ENCODE peak calls at places on chromosomes 3 and 15, in five cellular contexts. R is neuronal stem cell, C is H1, M is H9, V is trophoblast cell. G is an unnamed sample.

GRCh38 chr3:129577356-129577755 is 29.1 kb downstream of the PLXND1 start:
- DNase-seq in M (no peak), C (no peak), R (no peak), V (no peak), G (no peak)

GRCh38 chr3:170614214-170614966 is 28.5 kb upstream of the SLC7A14 start:
- DNase-seq in C (no peak), R (no peak), V (peak; percentile 74), M (no peak), G (peak; percentile 89)

GRCh38 chr3:71652786-71653419 is 69.4 kb upstream of the FOXP1 start:
- DNase-seq in R (peak; percentile 24), C (no peak), V (peak; percentile 81), M (no peak), G (peak; percentile 59)

GRCh38 chr3:169662215-169663070 is 1.1 kb downstream of the MECOM start:
- DNase-seq in R (peak; percentile 85), C (no peak), M (peak; percentile 85), V (peak; percentile 80), G (peak; percentile 50)

GRCh38 chr3:181700168-181701087 is 11.3 kb upstream of the SOX2 start:
- DNase-seq in V (peak; percentile 84), R (peak; percentile 88), C (no peak), M (peak; percentile 79), G (peak; percentile 63)

GRCh38 chr3:187594272-187594671 is 75.9 kb downstream of the SST start:
- DNase-seq in V (no peak), R (no peak), M (peak; percentile 38), C (no peak), G (no peak)

GRCh38 chr3:80051602-80051962 is 283.8 kb upstream of the ROBO1 start:
- DNase-seq in V (peak; percentile 30), R (no peak), M (no peak), C (no peak), G (no peak)

GRCh38 chr15:98085003-98085639 is 124.6 kb downstream of the ARRDC4 start:
- DNase-seq in C (no peak), M (no peak), V (peak; percentile 82), R (peak; percentile 44), G (peak; percentile 56)

GRCh38 chr15:25985179-25985578 is 122.1 kb upstream of the ATP10A start:
- DNase-seq in R (peak; percentile 67), V (no peak), C (no peak), M (no peak), G (no peak)

GRCh38 chr3:174536319-174536718 is 322.8 kb upstream of the NAALADL2 start:
- DNase-seq in M (no peak), R (no peak), V (no peak), C (no peak), G (no peak)

GRCh38 chr15:35141743-35142356 is 56.8 kb upstream of the NANOGP8 start:
- DNase-seq in C (no peak), M (no peak), R (no peak), V (peak; percentile 69), G (peak; percentile 91)

GRCh38 chr15:52191207-52191606 is at the start of gene GNB5:
- DNase-seq in V (no peak), R (no peak), M (no peak), C (no peak), G (no peak)

GRCh38 chr15:53786421-53786820 is 27.0 kb upstream of the WDR72 start:
- DNase-seq in R (no peak), C (no peak), V (no peak), M (no peak), G (no peak)

GRCh38 chr3:113495035-113495434 is 19.9 kb downstream of the SPICE1 start:
- DNase-seq in R (no peak), C (no peak), M (no peak), V (peak; percentile 62), G (peak; percentile 29)

GRCh38 chr3:148962513-148962912 is 28.8 kb upstream of the GYG1 start:
- DNase-seq in C (peak; percentile 47), V (peak; percentile 52), M (peak; percentile 81), R (no peak), G (peak; percentile 84)

GRCh38 chr15:85743392-85744045 is 51.2 kb downstream of the KLHL25 start:
- DNase-seq in V (no peak), R (no peak), C (no peak), M (no peak), G (no peak)

GRCh38 chr3:195182470-195182795 is 88.5 kb downstream of the XXYLT1 start:
- DNase-seq in R (no peak), M (no peak), C (no peak), V (no peak), G (peak; percentile 92)

GRCh38 chr15:50929062-50929461 is 20.6 kb downstream of the AP4E1 start:
- DNase-seq in V (no peak), M (no peak), C (no peak), R (no peak), G (no peak)

GRCh38 chr3:43477600-43477999 is 144.2 kb downstream of the ANO10 start:
- DNase-seq in M (no peak), V (no peak), C (no peak), R (no peak), G (no peak)

GRCh38 chr3:178203152-178203551 is 333.1 kb upstream of the KCNMB2 start:
- DNase-seq in R (no peak), M (no peak), V (no peak), C (no peak), G (peak; percentile 42)

GRCh38 chr15:46088486-46089437 is 453.9 kb downstream of the SQOR start:
- DNase-seq in R (no peak), M (no peak), V (no peak), C (no peak), G (peak; percentile 1)

GRCh38 chr15:56537881-56538280 is 72.9 kb upstream of the MNS1 start:
- DNase-seq in R (no peak), C (no peak), V (no peak), M (no peak), G (no peak)

GRCh38 chr3:155938409-155938808 is 68.0 kb downstream of the GMPS start:
- DNase-seq in R (no peak), V (no peak), C (no peak), M (no peak), G (no peak)

GRCh38 chr3:31532587-31533168 is at the start of gene STT3B:
- DNase-seq in M (peak; percentile 78), R (no peak), V (peak; percentile 73), C (peak; percentile 33), G (peak; percentile 89)

GRCh38 chr3:46642971-46643370 is 30.6 kb downstream of the FAM240A start:
- DNase-seq in R (no peak), V (peak; percentile 33), C (no peak), M (no peak), G (no peak)

GRCh38 chr15:70055601-70056051 is 42.1 kb downstream of the TLE3 start:
- DNase-seq in C (no peak), R (no peak), M (no peak), V (peak; percentile 28), G (no peak)

DNA sequence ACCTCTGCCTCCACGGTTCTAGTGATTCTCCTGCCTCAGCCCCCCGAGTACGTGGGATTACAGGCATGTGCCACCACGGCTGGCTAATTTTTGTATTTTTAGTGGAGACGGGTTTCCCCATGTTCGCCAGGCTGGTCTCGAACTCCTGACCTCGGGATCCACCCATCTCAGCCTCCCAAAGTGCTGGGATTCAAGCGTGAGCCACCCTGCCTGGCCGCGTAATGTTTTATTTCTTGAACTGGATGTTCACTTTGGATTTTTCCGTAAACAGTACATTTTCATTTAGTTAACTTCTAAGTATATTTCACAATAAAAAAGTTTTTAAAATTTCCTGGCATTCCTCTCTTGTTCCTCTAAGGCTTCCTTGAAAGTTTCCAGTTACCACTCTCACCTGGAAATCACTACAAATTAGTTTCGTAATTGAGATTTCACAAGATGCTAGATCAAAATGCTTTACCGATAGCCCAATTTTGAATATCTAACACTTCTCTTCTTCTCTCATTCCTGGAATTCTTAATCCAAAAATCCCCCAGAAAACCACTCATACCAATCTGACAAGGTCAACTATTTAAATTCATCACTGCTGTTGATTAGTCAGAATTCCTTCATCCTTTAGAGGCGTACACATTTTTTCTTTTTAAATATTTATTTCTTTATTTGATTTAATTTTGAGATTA is 44.7 kb upstream of the INO80 start:
- DNase-seq in M (no peak), C (no peak), R (no peak), V (no peak), G (no peak)
- H2AK5ac ChIP-seq in M (no peak overlapping the region), C (no peak overlapping the region), R (no peak overlapping the region), V (no peak overlapping the region), G (no peak overlapping the region)

GRCh38 chr15:33194704-33195261 is at the start of gene FMN1:
- DNase-seq in C (peak; percentile 92), R (peak; percentile 95), V (peak; percentile 96), M (peak; percentile 99), G (peak; percentile 93)

GRCh38 chr15:33194237-33194636 is 277 bp downstream of the FMN1 start:
- DNase-seq in R (peak; percentile 58), C (no peak), V (peak; percentile 10), M (no peak), G (no peak)

GRCh38 chr15:33197636-33198035 is 3.1 kb upstream of the FMN1 start:
- DNase-seq in M (no peak), V (no peak), R (no peak), C (no peak), G (no peak)

GRCh38 chr15:33191641-33192040 is 2.9 kb downstream of the FMN1 start:
- DNase-seq in M (no peak), V (no peak), C (no peak), R (no peak), G (no peak)

GRCh38 chr15:33195283-33195682 is 769 bp upstream of the FMN1 start:
- DNase-seq in V (no peak), C (no peak), M (no peak), R (no peak), G (no peak)
- H3K27ac ChIP-seq in V (no peak overlapping the region), C (no peak overlapping the region), M (no peak overlapping the region), R (no peak overlapping the region), G (no peak overlapping the region)

GRCh38 chr15:43067717-43068461 is 37.9 kb downstream of the UBR1 start:
- DNase-seq in V (peak; percentile 24), M (no peak), R (no peak), C (no peak), G (peak; percentile 86)
- H2BK12ac ChIP-seq in V (no peak overlapping the region), M (no peak overlapping the region), R (no peak overlapping the region), C (no peak overlapping the region), G (no peak overlapping the region)

DNA sequence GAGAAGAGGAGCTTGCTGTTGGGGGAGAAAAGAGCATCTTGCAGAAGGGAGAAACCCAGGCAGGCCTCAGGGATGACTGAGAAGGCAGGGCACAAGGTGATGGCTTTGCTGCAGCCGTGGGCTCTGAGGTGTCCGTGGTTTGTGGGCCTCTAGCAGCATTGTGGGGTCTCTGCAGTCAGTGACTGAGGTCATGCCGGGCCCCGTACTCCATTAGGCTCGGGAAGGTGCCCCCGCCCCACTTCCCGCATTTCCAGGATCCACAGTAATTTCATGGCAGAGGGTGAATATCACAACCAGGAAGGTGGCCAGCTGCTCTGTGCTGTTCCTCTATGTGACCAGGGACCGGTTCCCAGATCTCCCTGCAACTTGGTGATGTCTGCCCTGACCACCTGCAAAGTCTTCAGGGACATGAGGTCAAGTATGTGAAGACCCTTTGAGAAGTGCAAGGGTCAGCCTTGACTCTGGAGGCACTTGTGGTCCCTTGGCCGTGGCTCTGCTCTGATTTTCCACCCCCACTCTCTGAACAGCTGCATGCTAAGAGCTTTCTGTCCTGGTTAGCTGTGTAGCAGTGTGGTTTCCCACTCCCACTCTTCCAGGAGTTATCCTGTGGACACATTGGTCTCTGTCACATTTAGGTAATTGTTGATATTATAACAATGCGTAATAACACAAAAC is 3.6 kb downstream of the KLF13 start:
- DNase-seq in V (no peak), M (no peak), R (no peak), C (no peak), G (no peak)
- H2AK5ac ChIP-seq in V (no peak overlapping the region), M (no peak overlapping the region), R (no peak overlapping the region), C (no peak overlapping the region), G (no peak overlapping the region)